ENCODE peak calls at places on chromosomes 3 and 15, in seven cellular contexts. G is NCI-H1105; W is frontal cortex; L is stimulated activated CD8-positive, alpha-beta memory T cell treated with anti-CD3 and anti-CD28 coated beads, Interleukin-15, amount 100 ng/mL, for 48 hours; A is CD8-positive, alpha-beta memory T cell; C is tibial artery; Q is activated CD4-positive, alpha-beta T cell treated with anti-CD3 and anti-CD28 coated beads, Interleukin-2, amount 50 U/mL, for 1 hour. R is an unnamed sample.

GRCh38 chr3:127037971-127038446 is 55.1 kb downstream of the PLXNA1 start:
- DNase-seq in G (no peak), W (no peak), L (no peak), A (no peak), C (no peak), Q (no peak), R (no peak)

GRCh38 chr3:4845882-4846281 is 133.4 kb upstream of the BHLHE40 start:
- DNase-seq in G (no peak), W (no peak), L (no peak), A (no peak), C (no peak), Q (no peak), R (no peak)

GRCh38 chr3:31533169-31533870 is 595 bp downstream of the STT3B start:
- DNase-seq in G (no peak), W (peak), L (peak), A (peak), C (peak), Q (peak), R (peak)

GRCh38 chr3:155870945-155871745 is 695 bp downstream of the GMPS start:
- DNase-seq in G (peak), W (peak), L (peak), A (peak), C (peak), Q (peak), R (peak)

GRCh38 chr15:82663186-82663600 is 16.0 kb upstream of the CPEB1 start:
- DNase-seq in G (no peak), W (no peak), L (no peak), A (peak), C (no peak), Q (peak), R (no peak)

GRCh38 chr3:5126586-5126985 is 4.5 kb downstream of the ARL8B start:
- DNase-seq in G (no peak), W (no peak), L (no peak), A (no peak), C (no peak), Q (no peak), R (no peak)

GRCh38 chr3:32616267-32616962 is 45.8 kb upstream of the DYNC1LI1 start:
- DNase-seq in G (no peak), W (no peak), L (no peak), A (no peak), C (no peak), Q (no peak), R (no peak)

GRCh38 chr3:190491533-190492054 is 22.3 kb upstream of the IL1RAP start:
- DNase-seq in G (no peak), W (no peak), L (no peak), A (no peak), C (no peak), Q (no peak), R (no peak)

GRCh38 chr15:67839358-67839928 is 402 bp downstream of the RNU6-1 start:
- DNase-seq in G (peak), W (peak), L (no peak), A (no peak), C (no peak), Q (no peak), R (peak)

GRCh38 chr3:64381369-64381768 is 156.1 kb upstream of the PRICKLE2 start:
- DNase-seq in G (no peak), W (no peak), L (no peak), A (no peak), C (no peak), Q (no peak), R (no peak)

GRCh38 chr3:160400631-160401150 is 1.2 kb downstream of the SMC4 start:
- DNase-seq in G (peak), W (no peak), L (no peak), A (peak), C (no peak), Q (no peak), R (peak)

GRCh38 chr15:32222716-32223115 is 180.4 kb downstream of the GOLGA8K start:
- DNase-seq in G (no peak), W (no peak), L (no peak), A (no peak), C (no peak), Q (no peak), R (no peak)

GRCh38 chr15:28051920-28052633 is 47.0 kb downstream of the OCA2 start:
- DNase-seq in G (no peak), W (no peak), L (no peak), A (no peak), C (no peak), Q (no peak), R (peak)

GRCh38 chr3:185754920-185755319 is 69.9 kb downstream of the IGF2BP2 start:
- DNase-seq in G (no peak), W (no peak), L (no peak), A (no peak), C (no peak), Q (no peak), R (no peak)

GRCh38 chr3:178703268-178703975 is 167.2 kb downstream of the KCNMB2 start:
- DNase-seq in G (no peak), W (no peak), L (no peak), A (no peak), C (no peak), Q (no peak), R (no peak)

GRCh38 chr3:100500320-100500880 is 8.0 kb downstream of the TMEM45A start:
- DNase-seq in G (no peak), W (no peak), L (no peak), A (no peak), C (no peak), Q (no peak), R (no peak)

R was measured in NCI-H1417.